ENCODE peak calls at places on chromosome 6, in five cellular contexts. R is GM23338; G is neural progenitor cell; L is cardiac muscle cell; J is CD8-positive, alpha-beta memory T cell. O is an unnamed sample.

GRCh38 chr6:113825776-113826175 is 31.4 kb upstream of the MARCKS start:
- DNase-seq in R (no peak), G (peak; percentile 20), L (no peak), J (no peak), O (peak; percentile 30)

GRCh38 chr6:3356056-3356823 is 97.5 kb downstream of the PSMG4 start:
- DNase-seq in R (peak; percentile 91), G (peak; percentile 92), L (peak; percentile 64), J (peak; percentile 70), O (peak; percentile 63)

GRCh38 chr6:3876131-3876530 is 27.0 kb downstream of the FAM50B start:
- DNase-seq in R (no peak), G (no peak), L (no peak), J (no peak), O (peak; percentile 87)

GRCh38 chr6:40936810-40937209 is 102.2 kb downstream of the UNC5CL start:
- DNase-seq in R (no peak), G (no peak), L (peak; percentile 10), J (no peak), O (no peak)

GRCh38 chr6:48983377-48983776 is 479.7 kb downstream of the MMUT start:
- DNase-seq in R (no peak), G (no peak), L (no peak), J (no peak), O (no peak)

GRCh38 chr6:3340891-3341290 is 82.1 kb downstream of the PSMG4 start:
- DNase-seq in R (peak; percentile 46), G (no peak), L (peak; percentile 26), J (no peak), O (no peak)

GRCh38 chr6:43665376-43665775 is 20.5 kb downstream of the RSPH9 start:
- DNase-seq in R (no peak), G (no peak), L (no peak), J (no peak), O (no peak)

GRCh38 chr6:126905917-126906316 is 212.6 kb upstream of the RSPO3 start:
- DNase-seq in R (no peak), G (no peak), L (no peak), J (no peak), O (no peak)

GRCh38 chr6:44053760-44054556 is 73.3 kb downstream of the MRPL14 start:
- DNase-seq in R (no peak), G (no peak), L (peak; percentile 54), J (no peak), O (no peak)

GRCh38 chr6:145809785-145810184 is 4.8 kb downstream of the FBXO30 start:
- DNase-seq in R (no peak), G (no peak), L (no peak), J (no peak), O (no peak)

GRCh38 chr6:34227656-34228421 is 8.8 kb upstream of the HMGA1 start:
- DNase-seq in R (no peak), G (no peak), L (no peak), J (peak; percentile 19), O (no peak)

GRCh38 chr6:80769101-80769500 is 662.6 kb downstream of the BCKDHB start:
- DNase-seq in R (no peak), G (no peak), L (no peak), J (no peak), O (no peak)

GRCh38 chr6:139240161-139241010 is 51.4 kb downstream of the TXLNB start:
- DNase-seq in R (no peak), G (no peak), L (no peak), J (no peak), O (peak; percentile 50)

GRCh38 chr6:52551483-52552277 is 25.2 kb downstream of the TRAM2 start:
- DNase-seq in R (peak; percentile 58), G (peak; percentile 71), L (peak; percentile 28), J (no peak), O (peak; percentile 51)

GRCh38 chr6:88276331-88276730 is 110.2 kb upstream of the CNR1 start:
- DNase-seq in R (no peak), G (no peak), L (no peak), J (no peak), O (no peak)

GRCh38 chr6:113596907-113597583 is 260.1 kb upstream of the MARCKS start:
- DNase-seq in R (no peak), G (no peak), L (peak; percentile 20), J (no peak), O (no peak)

GRCh38 chr6:132235596-132236280 is 165.5 kb downstream of the MOXD1 start:
- DNase-seq in R (no peak), G (no peak), L (no peak), J (no peak), O (no peak)

GRCh38 chr6:116136933-116137340 is 11.0 kb upstream of the COL10A1 start:
- DNase-seq in R (no peak), G (no peak), L (no peak), J (peak; percentile 53), O (no peak)

GRCh38 chr6:65113581-65113980 is 593.4 kb downstream of the EYS start:
- DNase-seq in R (no peak), G (no peak), L (no peak), J (no peak), O (no peak)

GRCh38 chr6:91476000-91476399 is 889.1 kb upstream of the MAP3K7 start:
- DNase-seq in R (peak; percentile 4), G (no peak), L (peak; percentile 42), J (no peak), O (peak; percentile 37)

GRCh38 chr6:151847064-151847463 is 39.6 kb downstream of the ESR1 start:
- DNase-seq in R (peak; percentile 75), G (peak; percentile 66), L (peak; percentile 76), J (no peak), O (no peak)

GRCh38 chr6:167742719-167743303 is 83.9 kb upstream of the AFDN start:
- DNase-seq in R (peak; percentile 38), G (peak; percentile 45), L (no peak), J (no peak), O (no peak)

GRCh38 chr6:162638931-162639574 is 88.5 kb downstream of the PRKN start:
- DNase-seq in R (no peak), G (no peak), L (no peak), J (no peak), O (no peak)

GRCh38 chr6:152267967-152268845 is 369.0 kb downstream of the SYNE1 start:
- DNase-seq in R (peak; percentile 74), G (peak; percentile 59), L (peak; percentile 49), J (no peak), O (peak; percentile 16)

GRCh38 chr6:38671885-38672467 is 31.0 kb downstream of the GLO1 start:
- DNase-seq in R (peak; percentile 82), G (peak; percentile 74), L (peak; percentile 68), J (no peak), O (peak; percentile 68)

GRCh38 chr6:41442800-41443501 is 103.2 kb upstream of the FOXP4 start:
- DNase-seq in R (peak; percentile 95), G (peak; percentile 89), L (peak; percentile 92), J (no peak), O (no peak)

GRCh38 chr6:12288211-12288618 is 1.9 kb upstream of the EDN1 start:
- DNase-seq in R (no peak), G (no peak), L (no peak), J (no peak), O (no peak)

GRCh38 chr6:12288844-12289654 is 1.1 kb upstream of the EDN1 start:
- DNase-seq in R (peak; percentile 91), G (peak; percentile 80), L (peak; percentile 63), J (peak; percentile 52), O (peak; percentile 72)

GRCh38 chr6:12289655-12290489 is at the start of gene EDN1:
- DNase-seq in R (peak; percentile 94), G (peak; percentile 95), L (peak; percentile 86), J (peak; percentile 53), O (peak; percentile 89)

GRCh38 chr6:12283904-12284303 is 6.3 kb upstream of the EDN1 start:
- DNase-seq in R (no peak), G (no peak), L (no peak), J (no peak), O (no peak)

GRCh38 chr6:12286381-12287132 is 3.6 kb upstream of the EDN1 start:
- DNase-seq in R (no peak), G (no peak), L (no peak), J (no peak), O (no peak)
- H3K27ac ChIP-seq in R (no peak overlapping the region), G (no peak overlapping the region), L (no peak overlapping the region), J (no peak overlapping the region), O (no peak overlapping the region)

GRCh38 chr6:79546186-79546585 is 9.0 kb upstream of the LCA5 start:
- DNase-seq in R (no peak), G (no peak), L (no peak), J (no peak), O (no peak)

GRCh38 chr6:79544939-79545450 is 7.8 kb upstream of the LCA5 start:
- DNase-seq in R (peak; percentile 97), G (peak; percentile 86), L (peak; percentile 76), J (no peak), O (peak; percentile 84)

GRCh38 chr6:79543411-79543810 is 6.2 kb upstream of the LCA5 start:
- DNase-seq in R (no peak), G (no peak), L (no peak), J (no peak), O (no peak)

GRCh38 chr6:79543886-79544285 is 6.7 kb upstream of the LCA5 start:
- DNase-seq in R (no peak), G (no peak), L (no peak), J (no peak), O (no peak)

DNA sequence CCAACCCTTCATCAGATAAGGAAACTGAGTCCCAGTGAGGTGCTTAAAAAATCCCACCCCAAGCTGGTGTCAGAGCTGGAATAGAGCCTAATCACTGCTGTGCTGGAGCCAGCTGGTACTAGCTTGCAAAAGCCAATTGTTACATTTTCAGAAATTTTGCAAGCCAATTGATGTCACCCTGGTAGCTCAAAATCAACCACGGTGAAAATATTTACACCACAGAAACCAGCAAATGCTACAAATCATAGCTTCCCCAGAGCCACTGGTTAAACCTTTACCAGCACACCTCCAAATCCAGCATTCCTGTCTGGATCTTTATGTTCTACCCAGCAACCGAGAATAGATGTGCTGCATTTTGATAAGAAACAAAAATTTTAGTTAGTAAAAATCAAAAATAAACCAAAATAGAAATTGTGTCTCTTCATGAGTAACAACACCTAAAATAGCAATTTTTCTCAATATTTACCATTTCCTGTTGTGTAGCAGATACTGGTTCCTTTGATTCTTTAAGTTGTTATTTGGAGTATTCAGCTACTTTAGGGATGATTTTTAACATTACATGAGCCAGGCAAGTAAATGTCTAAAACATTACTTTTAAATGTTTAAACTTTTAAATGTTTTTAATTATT is 7.2 kb upstream of the LCA5 start:
- DNase-seq in R (peak; percentile 13), G (no peak), L (peak; percentile 10), J (no peak), O (no peak)
- H3K27ac ChIP-seq in R (no peak overlapping the region), G (no peak overlapping the region), L (peak overlapping the region; percentile 86), J (peak overlapping the region; percentile 61), O (peak overlapping the region; percentile 84)

GRCh38 chr6:6920984-6921313 is 186.8 kb upstream of the RREB1 start:
- DNase-seq in R (no peak), G (peak; percentile 25), L (no peak), J (no peak), O (no peak)

GRCh38 chr6:6923605-6924004 is 184.2 kb upstream of the RREB1 start:
- DNase-seq in R (no peak), G (no peak), L (no peak), J (no peak), O (no peak)

GRCh38 chr6:6924708-6925107 is 183.1 kb upstream of the RREB1 start:
- DNase-seq in R (no peak), G (no peak), L (no peak), J (no peak), O (no peak)

GRCh38 chr6:6927437-6928361 is 180.1 kb upstream of the RREB1 start:
- DNase-seq in R (peak; percentile 19), G (peak; percentile 63), L (peak; percentile 80), J (no peak), O (no peak)

GRCh38 chr6:6925391-6926164 is 182.2 kb upstream of the RREB1 start:
- DNase-seq in R (no peak), G (no peak), L (no peak), J (no peak), O (no peak)
- H3K27ac ChIP-seq in R (no peak overlapping the region), G (no peak overlapping the region), L (no peak overlapping the region), J (no peak overlapping the region), O (no peak overlapping the region)

GRCh38 chr6:121515615-121516265 is 80.3 kb downstream of the GJA1 start:
- DNase-seq in R (no peak), G (no peak), L (no peak), J (no peak), O (no peak)
- H3K27ac ChIP-seq in R (no peak overlapping the region), G (no peak overlapping the region), L (no peak overlapping the region), J (no peak overlapping the region), O (no peak overlapping the region)